ENCODE peak calls at places on chromosomes 5 and 9, in seven cellular contexts. X, H, C, W, G, L and V are unnamed samples.

GRCh38 chr9:137226338-137227056 is 805 bp upstream of the RNF224 start:
- DNase-seq in X (no peak), H (no peak), C (no peak), W (no peak), G (peak), L (no peak), V (no peak)

GRCh38 chr5:88674262-88675158 is 208.5 kb downstream of the MEF2C start:
- DNase-seq in X (peak), H (no peak), C (no peak), W (peak), G (no peak), L (peak), V (no peak)

GRCh38 chr5:131959136-131959535 is 13.7 kb upstream of the MEIKIN start:
- DNase-seq in X (no peak), H (no peak), C (no peak), W (no peak), G (no peak), L (no peak), V (no peak)

GRCh38 chr5:67268233-67269011 is 71.8 kb upstream of the CD180 start:
- DNase-seq in X (no peak), H (peak), C (peak), W (no peak), G (no peak), L (no peak), V (peak)

GRCh38 chr5:28517691-28518090 is 1479.3 kb upstream of the CDH9 start:
- DNase-seq in X (no peak), H (no peak), C (no peak), W (no peak), G (no peak), L (no peak), V (no peak)

GRCh38 chr5:168480601-168481000 is 5.7 kb upstream of the RARS1 start:
- DNase-seq in X (no peak), H (no peak), C (no peak), W (no peak), G (no peak), L (no peak), V (no peak)

GRCh38 chr9:2053883-2054845 is 39.0 kb downstream of the SMARCA2 start:
- DNase-seq in X (no peak), H (peak), C (no peak), W (no peak), G (no peak), L (no peak), V (peak)

GRCh38 chr9:29209748-29210276 is 1636.5 kb upstream of the C9orf72 start:
- DNase-seq in X (no peak), H (no peak), C (no peak), W (no peak), G (no peak), L (no peak), V (no peak)

GRCh38 chr9:71737455-71737854 is 30.9 kb downstream of the CEMIP2 start:
- DNase-seq in X (no peak), H (no peak), C (no peak), W (no peak), G (no peak), L (no peak), V (no peak)

GRCh38 chr9:2857564-2858198 is 13.8 kb upstream of the PUM3 start:
- DNase-seq in X (peak), H (peak), C (peak), W (peak), G (peak), L (peak), V (peak)

DNA sequence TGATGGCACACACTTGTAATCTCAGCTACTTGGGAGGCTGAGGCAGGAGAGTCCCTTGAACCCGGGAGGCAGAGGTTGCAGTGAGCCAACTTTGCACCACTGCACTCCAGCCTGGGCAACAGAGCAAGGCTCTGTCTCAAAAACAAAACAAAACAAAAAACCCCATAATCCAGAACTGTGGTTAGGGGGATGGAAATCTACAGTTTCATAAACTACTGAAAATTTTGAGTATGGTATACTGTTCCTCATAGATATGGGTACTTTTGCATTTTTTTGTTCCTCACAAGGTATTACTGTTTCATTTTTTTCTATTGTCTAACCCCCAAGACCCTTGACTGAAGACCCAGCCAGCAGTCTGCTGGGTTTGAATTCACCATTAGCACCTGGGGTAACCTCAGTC is 52.2 kb upstream of the MAP3K1 start:
- DNase-seq in X (no peak), H (no peak), C (no peak), W (no peak), G (no peak), L (no peak), V (no peak)
- H2BK5ac ChIP-seq in X (no peak), H (no peak), C (no peak), W (no peak), G (peak), L (no peak), V (no peak)

GRCh38 chr9:91170951-91171350 is 190.8 kb downstream of the AUH start:
- DNase-seq in X (no peak), H (no peak), C (no peak), W (no peak), G (no peak), L (no peak), V (no peak)

GRCh38 chr9:91176426-91176825 is 185.3 kb downstream of the AUH start:
- DNase-seq in X (no peak), H (no peak), C (no peak), W (no peak), G (no peak), L (no peak), V (no peak)

GRCh38 chr9:91174772-91175171 is 186.9 kb downstream of the AUH start:
- DNase-seq in X (no peak), H (no peak), C (no peak), W (no peak), G (no peak), L (no peak), V (no peak)

GRCh38 chr9:91177081-91177480 is 184.6 kb downstream of the AUH start:
- DNase-seq in X (no peak), H (no peak), C (no peak), W (no peak), G (no peak), L (no peak), V (no peak)

DNA sequence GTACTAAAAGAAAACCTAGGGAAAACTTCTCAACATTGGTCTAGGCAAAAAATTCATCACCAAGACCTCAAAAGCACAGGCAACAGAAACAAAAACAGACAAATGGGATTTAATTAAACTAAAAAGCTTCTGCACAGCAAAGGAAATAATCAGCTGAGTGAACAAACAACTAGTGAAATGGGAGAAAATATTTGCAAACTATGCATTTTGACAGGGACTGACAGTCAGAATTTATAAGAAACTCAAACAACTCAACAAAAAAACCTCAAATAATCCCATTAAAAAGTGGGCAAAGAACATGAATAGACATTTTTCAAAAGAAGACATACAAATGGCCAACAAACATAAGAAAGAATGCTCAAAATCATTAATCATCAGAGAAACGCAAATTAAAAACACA is 189.4 kb downstream of the AUH start:
- DNase-seq in X (no peak), H (no peak), C (no peak), W (no peak), G (no peak), L (no peak), V (no peak)
- H2BK120ac ChIP-seq in X (no peak), H (no peak), C (no peak), W (no peak), G (no peak), L (no peak), V (no peak)

DNA sequence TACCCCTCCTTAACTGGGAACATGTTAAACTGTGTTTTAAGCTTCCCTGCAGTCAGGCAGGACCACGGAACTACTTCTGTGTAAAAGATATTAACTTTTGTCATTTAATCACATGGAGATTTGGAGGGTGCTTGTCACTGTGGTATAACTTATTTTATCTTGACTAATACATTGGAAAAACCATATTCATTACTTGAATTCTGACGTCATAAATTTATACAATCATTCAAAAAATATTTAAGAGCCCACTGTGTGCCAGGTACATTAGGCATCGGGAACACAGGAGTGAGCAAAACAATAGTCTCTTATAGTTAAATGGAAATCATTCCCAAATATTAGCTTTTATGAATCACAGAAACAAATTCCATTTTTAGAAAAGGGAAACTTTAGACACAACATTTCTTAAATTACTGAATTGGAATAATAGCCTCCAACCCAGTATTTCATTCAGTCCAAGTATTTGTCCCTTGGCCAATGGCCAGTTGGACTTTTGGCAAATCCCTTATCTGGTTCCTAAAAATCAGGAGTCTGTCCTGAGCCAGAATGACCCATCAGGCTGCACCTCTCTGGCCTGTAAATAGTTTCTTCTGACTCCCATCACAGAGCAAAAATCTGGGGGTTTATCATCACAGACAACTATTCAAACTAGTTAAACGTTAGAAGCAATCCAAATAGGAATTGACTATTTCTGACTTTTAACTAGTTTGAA is 104.3 kb upstream of the FSTL4 start:
- DNase-seq in X (no peak), H (no peak), C (no peak), W (no peak), G (no peak), L (no peak), V (no peak)
- H2BK5ac ChIP-seq in X (no peak), H (no peak), C (no peak), W (no peak), G (no peak), L (no peak), V (no peak)

GRCh38 chr5:159156839-159157238 is 52.5 kb downstream of the RNF145 start:
- DNase-seq in X (peak), H (peak), C (peak), W (no peak), G (peak), L (no peak), V (peak)
- H2BK120ac ChIP-seq in X (no peak), H (no peak), C (no peak), W (no peak), G (no peak), L (no peak), V (no peak)

GRCh38 chr5:133497608-133498348 is 114.6 kb downstream of the FSTL4 start:
- DNase-seq in X (no peak), H (no peak), C (no peak), W (no peak), G (no peak), L (peak), V (no peak)

GRCh38 chr5:133499896-133500295 is 112.4 kb downstream of the FSTL4 start:
- DNase-seq in X (no peak), H (no peak), C (no peak), W (no peak), G (no peak), L (peak), V (no peak)

GRCh38 chr5:133496631-133497030 is 115.7 kb downstream of the FSTL4 start:
- DNase-seq in X (no peak), H (no peak), C (no peak), W (no peak), G (no peak), L (peak), V (no peak)
- H2BK5ac ChIP-seq in X (no peak), H (no peak), C (no peak), W (no peak), G (no peak), L (no peak), V (no peak)

DNA sequence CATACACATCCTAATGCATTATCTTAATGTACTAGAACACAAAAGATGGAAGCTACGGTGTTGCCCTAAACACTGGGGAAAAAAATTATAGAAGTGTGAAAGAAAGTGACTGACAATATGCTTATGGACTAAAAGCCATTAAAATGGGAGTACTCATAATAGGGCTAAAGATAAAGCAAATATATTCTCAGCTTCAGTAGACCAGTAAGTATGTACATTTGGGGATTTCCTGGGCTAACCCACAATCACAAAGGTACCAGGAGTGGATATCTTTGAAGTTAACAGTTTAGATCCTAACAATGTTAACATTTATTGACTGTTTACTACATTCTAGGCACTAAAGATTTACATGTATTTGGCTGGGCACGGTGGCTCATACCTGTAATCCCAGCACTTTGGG is 36.9 kb downstream of the PTGER4 start:
- DNase-seq in X (no peak), H (no peak), C (no peak), W (no peak), G (no peak), L (no peak), V (no peak)
- H2BK120ac ChIP-seq in X (no peak), H (no peak), C (no peak), W (no peak), G (no peak), L (no peak), V (no peak)

GRCh38 chr9:112248722-112249121 is 73.6 kb upstream of the SUSD1 start:
- DNase-seq in X (no peak), H (peak), C (no peak), W (no peak), G (no peak), L (no peak), V (peak)
- H2BK5ac ChIP-seq in X (no peak), H (no peak), C (no peak), W (no peak), G (no peak), L (no peak), V (no peak)

DNA sequence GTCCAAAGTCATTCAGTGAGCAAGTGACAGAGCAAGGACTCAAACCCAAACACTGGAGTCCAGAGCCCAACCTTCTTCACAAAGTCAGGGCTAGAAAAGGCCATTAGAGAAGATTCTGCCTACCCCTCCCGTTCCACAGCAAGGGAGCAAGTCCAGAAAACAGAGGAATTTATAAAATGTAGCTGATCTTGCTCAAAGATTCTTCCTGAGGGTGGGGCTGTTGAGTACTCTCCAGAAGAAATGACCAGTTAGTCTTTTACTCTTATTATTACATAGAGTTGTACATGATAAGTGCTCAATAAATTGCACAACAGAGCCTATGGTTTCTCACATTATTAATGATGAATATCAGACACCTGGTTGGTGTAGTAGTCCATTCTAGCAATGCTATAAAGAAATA is 39.3 kb upstream of the HMHB1 start:
- DNase-seq in X (no peak), H (no peak), C (no peak), W (no peak), G (no peak), L (no peak), V (no peak)
- H2BK120ac ChIP-seq in X (no peak), H (peak), C (no peak), W (no peak), G (no peak), L (no peak), V (no peak)